ENCODE peak calls at places on chromosomes 11 and 22, in five cellular contexts. D, P, I, W and M are unnamed samples.

GRCh38 chr11:29534831-29535230 is 482.0 kb downstream of the KCNA4 start:
- DNase-seq in D (no peak), P (no peak), I (no peak), W (no peak), M (no peak)

GRCh38 chr11:125257751-125258150 is 93.2 kb downstream of the PKNOX2 start:
- DNase-seq in D (no peak), P (no peak), I (no peak), W (no peak), M (no peak)

GRCh38 chr11:94132152-94132558 is 3.5 kb downstream of the PANX1 start:
- DNase-seq in D (no peak), P (no peak), I (no peak), W (no peak), M (no peak)

GRCh38 chr11:45025716-45026492 is 75.2 kb upstream of the TP53I11 start:
- DNase-seq in D (no peak), P (peak; percentile 3), I (no peak), W (no peak), M (no peak)

GRCh38 chr11:119572481-119573424 is 149.8 kb upstream of the THY1 start:
- DNase-seq in D (no peak), P (no peak), I (no peak), W (no peak), M (no peak)

GRCh38 chr11:119120639-119121007 is 757 bp upstream of the HINFP start:
- DNase-seq in D (no peak), P (no peak), I (no peak), W (no peak), M (no peak)

GRCh38 chr22:49887716-49888115 is 30.5 kb downstream of the ALG12 start:
- DNase-seq in D (no peak), P (no peak), I (no peak), W (no peak), M (no peak)

GRCh38 chr11:102421262-102421661 is 31.3 kb downstream of the TMEM123 start:
- DNase-seq in D (no peak), P (no peak), I (no peak), W (no peak), M (no peak)

GRCh38 chr11:29051935-29052334 is 943.7 kb downstream of the METTL15 start:
- DNase-seq in D (no peak), P (no peak), I (no peak), W (no peak), M (no peak)

GRCh38 chr22:40247976-40248375 is 70.3 kb downstream of the TNRC6B start:
- DNase-seq in D (no peak), P (peak; percentile 56), I (peak; percentile 51), W (no peak), M (no peak)

GRCh38 chr11:22927793-22928192 is 67.5 kb upstream of the CCDC179 start:
- DNase-seq in D (no peak), P (no peak), I (no peak), W (no peak), M (no peak)

GRCh38 chr11:62540804-62541671 is 5.6 kb downstream of the AHNAK start:
- DNase-seq in D (no peak), P (no peak), I (no peak), W (no peak), M (no peak)

GRCh38 chr11:21190181-21190580 is 520.8 kb downstream of the NELL1 start:
- DNase-seq in D (no peak), P (no peak), I (no peak), W (no peak), M (no peak)

GRCh38 chr11:68692115-68692514 is 7.8 kb downstream of the GAL start:
- DNase-seq in D (no peak), P (no peak), I (no peak), W (no peak), M (no peak)

GRCh38 chr11:94457118-94458029 is 36.3 kb downstream of the MRE11 start:
- DNase-seq in D (no peak), P (no peak), I (no peak), W (no peak), M (no peak)

GRCh38 chr22:22666307-22667091 is 22.1 kb downstream of the GGTLC2 start:
- DNase-seq in D (no peak), P (peak; percentile 20), I (no peak), W (no peak), M (no peak)

GRCh38 chr22:27794244-27794643 is 7.3 kb downstream of the MN1 start:
- DNase-seq in D (no peak), P (no peak), I (no peak), W (no peak), M (no peak)